ENCODE peak calls at places on chromosomes 4 and X, in seven cellular contexts. One of them, this sample, is unnamed.

GRCh38 chr4:39330353-39330752 is 35.8 kb downstream of the RFC1 start:
- DNase-seq in GM23248: no peak
- DNase-seq in OCI-LY7: no peak
- DNase-seq in SK-N-SH: no peak
- DNase-seq in hepatocyte: no peak
- DNase-seq in neural progenitor cell: no peak
- DNase-seq in PC-3: no peak
- DNase-seq in this sample: no peak

GRCh38 chr4:115844180-115844579 is 730.8 kb upstream of the NDST4 start:
- DNase-seq in neural progenitor cell: no peak
- DNase-seq in OCI-LY7: no peak
- DNase-seq in GM23248: no peak
- DNase-seq in hepatocyte: no peak
- DNase-seq in PC-3: peak
- DNase-seq in SK-N-SH: no peak
- DNase-seq in this sample: no peak

GRCh38 chrX:39165773-39166172 is 364.5 kb downstream of the MID1IP1 start:
- DNase-seq in GM23248: no peak
- DNase-seq in neural progenitor cell: no peak
- DNase-seq in OCI-LY7: no peak
- DNase-seq in SK-N-SH: no peak
- DNase-seq in hepatocyte: no peak
- DNase-seq in PC-3: no peak
- DNase-seq in this sample: no peak

GRCh38 chr4:185082549-185082948 is 60.5 kb upstream of the SLC25A4 start:
- DNase-seq in SK-N-SH: no peak
- DNase-seq in PC-3: peak
- DNase-seq in OCI-LY7: no peak
- DNase-seq in hepatocyte: no peak
- DNase-seq in neural progenitor cell: no peak
- DNase-seq in GM23248: peak
- DNase-seq in this sample: no peak

GRCh38 chr4:48962636-48963035 is 23.4 kb upstream of the CWH43 start:
- DNase-seq in hepatocyte: no peak
- DNase-seq in SK-N-SH: no peak
- DNase-seq in GM23248: no peak
- DNase-seq in PC-3: no peak
- DNase-seq in OCI-LY7: no peak
- DNase-seq in neural progenitor cell: no peak
- DNase-seq in this sample: no peak

GRCh38 chr4:103008875-103009729 is 10.4 kb downstream of the SLC9B1 start:
- DNase-seq in GM23248: peak
- DNase-seq in PC-3: peak
- DNase-seq in neural progenitor cell: peak
- DNase-seq in OCI-LY7: peak
- DNase-seq in SK-N-SH: peak
- DNase-seq in hepatocyte: peak
- DNase-seq in this sample: peak

GRCh38 chr4:99617374-99617773 is 40.3 kb downstream of the C4orf54 start:
- DNase-seq in neural progenitor cell: no peak
- DNase-seq in SK-N-SH: no peak
- DNase-seq in OCI-LY7: no peak
- DNase-seq in hepatocyte: no peak
- DNase-seq in PC-3: peak
- DNase-seq in GM23248: peak
- DNase-seq in this sample: no peak

GRCh38 chr4:174714393-174715211 is 114.4 kb downstream of the GLRA3 start:
- DNase-seq in OCI-LY7: peak
- DNase-seq in hepatocyte: peak
- DNase-seq in PC-3: peak
- DNase-seq in GM23248: peak
- DNase-seq in neural progenitor cell: peak
- DNase-seq in SK-N-SH: peak
- DNase-seq in this sample: peak

GRCh38 chr4:147590249-147590920 is 26.8 kb upstream of the TMEM184C start:
- DNase-seq in GM23248: peak
- DNase-seq in SK-N-SH: peak
- DNase-seq in PC-3: peak
- DNase-seq in OCI-LY7: peak
- DNase-seq in hepatocyte: peak
- DNase-seq in neural progenitor cell: peak
- DNase-seq in this sample: peak

GRCh38 chr4:139223682-139224317 is 46.8 kb upstream of the ELF2 start:
- DNase-seq in SK-N-SH: no peak
- DNase-seq in PC-3: peak
- DNase-seq in OCI-LY7: no peak
- DNase-seq in neural progenitor cell: no peak
- DNase-seq in GM23248: peak
- DNase-seq in hepatocyte: peak
- DNase-seq in this sample: no peak

GRCh38 chrX:31423575-31424284 is 351.9 kb upstream of the FTHL17 start:
- DNase-seq in GM23248: peak
- DNase-seq in OCI-LY7: peak
- DNase-seq in SK-N-SH: peak
- DNase-seq in neural progenitor cell: peak
- DNase-seq in PC-3: peak
- DNase-seq in hepatocyte: peak
- DNase-seq in this sample: peak

GRCh38 chrX:38929966-38930421 is 128.7 kb downstream of the MID1IP1 start:
- DNase-seq in neural progenitor cell: no peak
- DNase-seq in GM23248: peak
- DNase-seq in PC-3: peak
- DNase-seq in SK-N-SH: no peak
- DNase-seq in OCI-LY7: no peak
- DNase-seq in hepatocyte: no peak
- DNase-seq in this sample: peak

GRCh38 chr4:82889287-82889686 is 1.7 kb downstream of the SEC31A start:
- DNase-seq in SK-N-SH: no peak
- DNase-seq in GM23248: peak
- DNase-seq in PC-3: no peak
- DNase-seq in neural progenitor cell: no peak
- DNase-seq in OCI-LY7: no peak
- DNase-seq in hepatocyte: peak
- DNase-seq in this sample: no peak

GRCh38 chrX:10512258-10512657 is 108.1 kb downstream of the MID1 start:
- DNase-seq in GM23248: no peak
- DNase-seq in neural progenitor cell: no peak
- DNase-seq in hepatocyte: no peak
- DNase-seq in PC-3: peak
- DNase-seq in OCI-LY7: no peak
- DNase-seq in SK-N-SH: peak
- DNase-seq in this sample: no peak

GRCh38 chrX:128931071-128931470 is 592.2 kb downstream of the SMARCA1 start:
- DNase-seq in GM23248: no peak
- DNase-seq in PC-3: no peak
- DNase-seq in OCI-LY7: no peak
- DNase-seq in neural progenitor cell: no peak
- DNase-seq in SK-N-SH: no peak
- DNase-seq in hepatocyte: no peak
- DNase-seq in this sample: no peak

GRCh38 chrX:63658920-63659319 is 126.1 kb downstream of the ARHGEF9 start:
- DNase-seq in hepatocyte: no peak
- DNase-seq in OCI-LY7: no peak
- DNase-seq in neural progenitor cell: no peak
- DNase-seq in GM23248: peak
- DNase-seq in PC-3: no peak
- DNase-seq in SK-N-SH: no peak
- DNase-seq in this sample: no peak

GRCh38 chr4:109560687-109561452 is 824 bp downstream of the MCUB start:
- DNase-seq in OCI-LY7: peak
- DNase-seq in GM23248: peak
- DNase-seq in hepatocyte: peak
- DNase-seq in SK-N-SH: peak
- DNase-seq in PC-3: peak
- DNase-seq in neural progenitor cell: peak
- DNase-seq in this sample: peak
- TF ChIP-seq EZH2phosphoT487 in OCI-LY7: no peak
- TF ChIP-seq EZH2phosphoT487 in GM23248: no peak
- TF ChIP-seq EZH2phosphoT487 in hepatocyte: no peak
- TF ChIP-seq EZH2phosphoT487 in SK-N-SH: no peak
- TF ChIP-seq EZH2phosphoT487 in PC-3: no peak
- TF ChIP-seq EZH2phosphoT487 in neural progenitor cell: no peak
- TF ChIP-seq EZH2phosphoT487 in this sample: no peak

DNA sequence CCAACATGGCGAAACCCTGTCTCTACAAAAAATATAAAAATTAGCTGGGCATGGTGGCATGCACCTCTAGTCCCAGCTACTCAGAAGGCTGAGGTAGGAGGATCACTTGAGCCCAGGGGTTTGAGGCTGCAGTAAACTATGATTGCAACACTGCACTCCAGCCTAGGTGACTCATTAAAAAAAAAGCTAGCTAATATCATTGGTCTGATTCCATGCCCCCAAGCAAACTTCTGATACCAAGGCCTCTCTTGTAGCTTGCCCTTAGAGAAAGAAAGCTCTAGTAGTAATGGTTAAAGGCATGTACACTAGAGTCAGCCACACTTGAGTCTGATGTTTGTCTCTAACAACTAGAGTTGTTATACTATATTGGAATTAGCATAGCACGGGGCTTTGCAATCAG is 32.6 kb upstream of the PHF8 start:
- DNase-seq in neural progenitor cell: no peak
- DNase-seq in GM23248: peak
- DNase-seq in SK-N-SH: no peak
- DNase-seq in hepatocyte: no peak
- DNase-seq in PC-3: peak
- DNase-seq in OCI-LY7: no peak
- DNase-seq in this sample: no peak
- TF ChIP-seq EZH2phosphoT487 in neural progenitor cell: no peak
- TF ChIP-seq EZH2phosphoT487 in GM23248: no peak
- TF ChIP-seq EZH2phosphoT487 in SK-N-SH: no peak
- TF ChIP-seq EZH2phosphoT487 in hepatocyte: no peak
- TF ChIP-seq EZH2phosphoT487 in PC-3: no peak
- TF ChIP-seq EZH2phosphoT487 in OCI-LY7: no peak
- TF ChIP-seq EZH2phosphoT487 in this sample: no peak

GRCh38 chr4:79599691-79600090 is 191.7 kb upstream of the GK2 start:
- DNase-seq in SK-N-SH: no peak
- DNase-seq in hepatocyte: no peak
- DNase-seq in GM23248: no peak
- DNase-seq in PC-3: no peak
- DNase-seq in neural progenitor cell: no peak
- DNase-seq in OCI-LY7: no peak
- DNase-seq in this sample: no peak

GRCh38 chr4:79603681-79604080 is 195.7 kb upstream of the GK2 start:
- DNase-seq in GM23248: no peak
- DNase-seq in hepatocyte: no peak
- DNase-seq in OCI-LY7: peak
- DNase-seq in SK-N-SH: no peak
- DNase-seq in neural progenitor cell: no peak
- DNase-seq in PC-3: no peak
- DNase-seq in this sample: no peak

GRCh38 chr4:79597266-79597665 is 189.2 kb upstream of the GK2 start:
- DNase-seq in PC-3: no peak
- DNase-seq in OCI-LY7: no peak
- DNase-seq in SK-N-SH: no peak
- DNase-seq in neural progenitor cell: no peak
- DNase-seq in hepatocyte: no peak
- DNase-seq in GM23248: peak
- DNase-seq in this sample: no peak

GRCh38 chr4:79598214-79598613 is 190.2 kb upstream of the GK2 start:
- DNase-seq in OCI-LY7: no peak
- DNase-seq in neural progenitor cell: no peak
- DNase-seq in PC-3: no peak
- DNase-seq in SK-N-SH: no peak
- DNase-seq in GM23248: no peak
- DNase-seq in hepatocyte: no peak
- DNase-seq in this sample: no peak

GRCh38 chr4:79598801-79599200 is 190.8 kb upstream of the GK2 start:
- DNase-seq in GM23248: no peak
- DNase-seq in neural progenitor cell: no peak
- DNase-seq in SK-N-SH: no peak
- DNase-seq in OCI-LY7: no peak
- DNase-seq in PC-3: no peak
- DNase-seq in hepatocyte: no peak
- DNase-seq in this sample: no peak
- TF ChIP-seq EZH2phosphoT487 in GM23248: no peak
- TF ChIP-seq EZH2phosphoT487 in neural progenitor cell: no peak
- TF ChIP-seq EZH2phosphoT487 in SK-N-SH: no peak
- TF ChIP-seq EZH2phosphoT487 in OCI-LY7: no peak
- TF ChIP-seq EZH2phosphoT487 in PC-3: no peak
- TF ChIP-seq EZH2phosphoT487 in hepatocyte: no peak
- TF ChIP-seq EZH2phosphoT487 in this sample: no peak

GRCh38 chr4:85967872-85968271 is 392.0 kb downstream of the MAPK10 start:
- DNase-seq in PC-3: no peak
- DNase-seq in OCI-LY7: no peak
- DNase-seq in hepatocyte: no peak
- DNase-seq in neural progenitor cell: no peak
- DNase-seq in GM23248: peak
- DNase-seq in SK-N-SH: no peak
- DNase-seq in this sample: no peak

GRCh38 chr4:85966308-85966882 is 393.5 kb downstream of the MAPK10 start:
- DNase-seq in OCI-LY7: no peak
- DNase-seq in PC-3: no peak
- DNase-seq in SK-N-SH: no peak
- DNase-seq in hepatocyte: no peak
- DNase-seq in GM23248: peak
- DNase-seq in neural progenitor cell: no peak
- DNase-seq in this sample: no peak

GRCh38 chr4:85965529-85965928 is 394.3 kb downstream of the MAPK10 start:
- DNase-seq in hepatocyte: no peak
- DNase-seq in GM23248: no peak
- DNase-seq in OCI-LY7: no peak
- DNase-seq in neural progenitor cell: no peak
- DNase-seq in SK-N-SH: no peak
- DNase-seq in PC-3: no peak
- DNase-seq in this sample: no peak

GRCh38 chr4:85970535-85970934 is 389.3 kb downstream of the MAPK10 start:
- DNase-seq in hepatocyte: no peak
- DNase-seq in neural progenitor cell: no peak
- DNase-seq in OCI-LY7: no peak
- DNase-seq in PC-3: no peak
- DNase-seq in SK-N-SH: no peak
- DNase-seq in GM23248: no peak
- DNase-seq in this sample: no peak

DNA sequence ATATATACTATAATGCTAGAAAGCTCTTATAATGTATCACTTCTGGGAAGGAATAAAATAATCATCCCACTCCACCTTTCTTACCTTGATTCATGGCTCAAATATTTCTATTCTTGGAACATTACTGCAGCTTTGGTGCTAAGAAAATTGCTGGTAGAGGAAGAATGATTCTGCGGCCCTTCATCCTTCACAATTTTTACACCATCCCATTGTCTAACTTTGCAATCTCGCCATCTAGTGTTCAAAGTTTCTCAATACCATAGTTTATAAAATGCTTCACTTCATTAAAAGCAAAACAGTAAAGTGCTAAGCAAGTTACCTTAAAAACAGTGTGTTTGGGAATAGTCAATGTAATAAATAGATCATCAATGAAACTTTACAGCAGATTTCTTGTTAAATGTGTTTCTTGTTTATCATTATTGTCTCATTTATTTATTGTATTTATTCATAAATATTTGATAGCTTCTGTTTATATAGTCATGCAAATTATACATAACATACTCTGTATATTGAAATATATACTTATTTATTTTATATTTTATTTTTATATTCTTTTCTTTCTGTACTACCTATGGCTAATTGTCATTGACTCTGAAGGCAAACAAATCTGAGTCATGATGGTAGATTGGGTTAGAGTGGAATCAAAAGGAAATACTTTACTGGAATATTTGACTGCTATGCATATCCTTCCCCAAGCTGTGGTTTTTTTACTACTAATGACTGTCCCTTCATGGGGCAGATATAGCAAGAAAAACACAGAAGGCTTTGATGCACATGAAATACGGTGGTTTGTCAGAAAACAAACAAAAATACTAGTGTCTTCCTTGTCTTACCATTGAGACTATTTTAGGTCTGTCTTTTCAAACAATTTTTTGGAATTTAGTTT is 390.7 kb downstream of the MAPK10 start:
- DNase-seq in hepatocyte: peak
- DNase-seq in GM23248: peak
- DNase-seq in neural progenitor cell: peak
- DNase-seq in SK-N-SH: peak
- DNase-seq in OCI-LY7: peak
- DNase-seq in PC-3: peak
- DNase-seq in this sample: peak
- TF ChIP-seq EZH2phosphoT487 in hepatocyte: no peak
- TF ChIP-seq EZH2phosphoT487 in GM23248: no peak
- TF ChIP-seq EZH2phosphoT487 in neural progenitor cell: no peak
- TF ChIP-seq EZH2phosphoT487 in SK-N-SH: no peak
- TF ChIP-seq EZH2phosphoT487 in OCI-LY7: no peak
- TF ChIP-seq EZH2phosphoT487 in PC-3: no peak
- TF ChIP-seq EZH2phosphoT487 in this sample: no peak

This sample was measured in MM.1S.